ENCODE peak calls at places on chromosomes 3 and 15, in five cellular contexts. X is endothelial cell of umbilical vein; G is right cardiac atrium; H is testis; S is CD4-positive, CD25-positive, alpha-beta regulatory T cell. O is an unnamed sample. For H3K27me3 and H3K9me3, the result is how much of the 10 kb centered on the place peaks cover.

GRCh38 chr3:57068437-57069089 is 8.1 kb downstream of the SPATA12 start:
- DNase-seq in X (peak), G (peak), H (peak), S (peak), O (no peak)

GRCh38 chr15:100778831-100779288 is 100.8 kb upstream of the ALDH1A3 start:
- DNase-seq in S (no peak), X (no peak), H (peak), G (no peak), O (no peak)

GRCh38 chr3:109050591-109051167 is 67.3 kb downstream of the MORC1 start:
- DNase-seq in H (no peak), S (peak), X (peak), G (no peak), O (peak)

GRCh38 chr15:25177955-25178801 is 223.4 kb downstream of the SNRPN start:
- DNase-seq in S (no peak), G (peak), H (peak), X (no peak), O (peak)

GRCh38 chr15:39860200-39860599 is 59.9 kb downstream of the GPR176 start:
- DNase-seq in X (no peak), H (no peak), S (no peak), G (no peak), O (no peak)

GRCh38 chr15:97909291-97909891 is 51.1 kb upstream of the ARRDC4 start:
- DNase-seq in X (peak), H (peak), G (peak), S (peak), O (peak)

GRCh38 chr3:105157766-105158085 is 209.0 kb upstream of the ALCAM start:
- DNase-seq in S (no peak), H (no peak), G (no peak), X (no peak), O (no peak)

GRCh38 chr3:189123595-189124387 is 48.0 kb upstream of the TPRG1 start:
- DNase-seq in X (no peak), H (peak), S (no peak), G (peak), O (peak)

GRCh38 chr3:126132751-126133511 is 47.5 kb downstream of the ALDH1L1 start:
- DNase-seq in G (no peak), X (no peak), H (peak), S (no peak), O (no peak)

GRCh38 chr3:132288357-132288756 is 28.9 kb upstream of the ACP3 start:
- DNase-seq in S (no peak), G (no peak), H (no peak), X (no peak), O (no peak)

DNA sequence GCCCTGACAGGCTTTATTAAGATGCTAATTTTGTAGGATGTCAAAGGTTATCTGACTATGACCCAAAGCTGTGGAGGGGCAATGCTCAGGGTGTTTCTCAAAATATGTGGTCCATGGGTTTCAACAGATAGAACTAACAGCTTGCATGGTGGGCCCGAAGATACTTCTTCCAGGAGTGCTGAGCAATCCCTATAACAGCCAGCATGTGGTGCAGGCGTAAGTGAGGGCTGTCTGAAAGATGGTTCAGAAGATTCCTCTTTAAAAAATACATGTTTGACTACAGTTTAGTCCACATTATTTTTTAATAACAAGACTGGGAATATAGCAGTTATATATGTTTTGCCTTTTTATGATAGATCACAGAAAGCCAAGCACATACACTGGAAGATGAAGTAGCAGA is 7.6 kb downstream of the SCG3 start:
- DNase-seq in X (no peak), S (peak), G (no peak), H (no peak), O (no peak)
- H3K27me3 ChIP-seq in X (under half), S (under half), G (under half), H (under half), O (under half)

DNA sequence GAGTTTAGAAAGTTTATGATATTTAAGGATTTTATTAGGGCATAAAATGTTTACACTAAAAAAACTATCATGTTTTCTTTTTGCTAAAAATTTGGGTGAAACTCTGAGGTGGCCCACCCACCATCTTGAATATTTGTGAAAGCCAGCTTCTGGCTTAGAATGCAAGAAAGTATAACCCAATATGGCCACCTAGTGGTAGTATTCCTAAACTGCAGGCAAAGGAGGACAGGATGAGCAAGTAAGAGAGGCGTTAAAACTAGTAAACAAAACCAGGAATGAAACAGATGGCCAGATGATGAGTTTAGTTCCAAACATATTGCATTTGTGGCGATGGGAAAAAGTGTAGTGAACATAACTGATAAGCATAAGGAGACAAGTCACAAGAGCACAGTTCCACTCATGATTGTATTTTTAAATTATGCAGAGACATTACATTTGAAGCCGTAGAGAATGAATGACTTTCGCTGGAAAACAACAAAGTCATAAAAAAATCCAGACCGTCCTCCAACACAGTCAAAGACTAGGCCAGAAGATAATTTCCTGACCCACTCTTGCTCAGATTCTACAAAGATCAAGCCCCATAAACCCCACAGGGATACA is 103.3 kb upstream of the PRTG start:
- DNase-seq in H (peak), X (peak), S (peak), G (no peak), O (peak)
- H3K9me3 ChIP-seq in H (under half), X (under half), S (under half), G (under half), O (under half)

DNA sequence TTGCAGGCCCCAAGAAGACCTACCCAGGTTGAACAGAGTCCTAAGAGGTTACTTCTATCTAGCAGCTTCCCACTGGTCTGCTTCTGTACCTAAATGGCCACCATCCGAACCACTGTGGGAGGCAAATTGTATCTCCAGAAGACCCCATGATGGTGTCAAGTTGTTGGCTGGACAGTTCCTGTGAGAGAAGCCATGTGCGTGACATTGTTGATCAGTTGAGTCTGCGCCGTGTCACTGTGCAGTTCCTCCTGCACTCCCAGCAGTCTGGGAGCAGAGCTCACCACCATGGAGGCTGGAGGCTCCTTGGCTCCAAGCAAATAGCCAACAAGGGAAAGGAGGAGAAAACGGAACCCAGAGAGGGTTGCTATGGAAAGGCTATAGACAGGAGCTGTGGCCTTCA is 7.5 kb upstream of the CYP1A1 start:
- DNase-seq in X (no peak), G (no peak), S (no peak), H (no peak), O (no peak)
- H3K27me3 ChIP-seq in X (under half), G (under half), S (under half), H (under half), O (under half)

DNA sequence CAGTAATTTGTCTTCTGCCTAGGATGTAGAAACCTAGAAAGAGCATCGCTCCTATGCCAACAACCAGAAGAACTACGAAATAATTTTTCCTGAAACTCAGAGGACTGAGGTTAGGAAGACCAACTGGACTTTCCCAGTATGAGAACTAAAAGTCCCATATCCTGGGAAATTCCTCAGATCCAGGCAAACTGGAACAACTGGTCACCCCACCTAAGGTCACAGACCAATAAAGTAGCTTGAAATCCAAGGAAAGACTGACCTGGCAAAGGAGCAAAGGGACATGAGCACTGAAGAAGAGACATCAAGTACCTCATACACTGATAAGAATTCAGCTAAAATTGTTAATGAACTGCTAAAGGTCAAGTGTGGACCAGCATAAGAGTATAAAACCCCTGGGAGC is 6.6 kb downstream of the RPL39L start:
- DNase-seq in H (no peak), S (no peak), G (no peak), X (no peak), O (no peak)
- H3K9me3 ChIP-seq in H (under half), S (under half), G (under half), X (under half), O (under half)

GRCh38 chr3:147404000-147404799 is 2.1 kb downstream of the ZIC4 start:
- DNase-seq in H (no peak), X (no peak), S (no peak), G (no peak), O (no peak)
- H3K27me3 ChIP-seq in H (under half), X (half or more), S (under half), G (under half), O (half or more)

O was measured in BE2C.